ENCODE peak calls at places on chromosomes 1 and 21, in six cellular contexts. O is colonic mucosa, Y is mucosa of descending colon, M is ovary, P is fibroblast of lung, E is A549. X is an unnamed sample. For H3K4me1, the result is how much of the 10 kb centered on the place peaks cover.

GRCh38 chr1:115929846-115930245 is 46.5 kb upstream of the SLC22A15 start:
- DNase-seq in P (peak), O (no peak), M (no peak), Y (peak), E (no peak), X (no peak)

GRCh38 chr1:46603858-46604549 is at the start of gene MKNK1:
- DNase-seq in P (peak), Y (peak), E (peak), O (peak), M (peak), X (peak)

GRCh38 chr21:37551406-37552355 is 185.1 kb downstream of the DYRK1A start:
- DNase-seq in P (peak), E (no peak), M (peak), O (peak), Y (peak), X (no peak)

GRCh38 chr1:50959303-50959912 is 659 bp downstream of the FAF1 start:
- DNase-seq in P (peak), Y (peak), O (peak), M (no peak), E (no peak), X (no peak)

GRCh38 chr1:156704166-156704711 is 1.1 kb downstream of the CRABP2 start:
- DNase-seq in E (no peak), O (no peak), Y (no peak), M (no peak), P (no peak), X (no peak)

GRCh38 chr1:107246775-107247345 is 106.0 kb downstream of the NTNG1 start:
- DNase-seq in E (no peak), P (peak), Y (no peak), O (no peak), M (no peak), X (no peak)

GRCh38 chr1:237042892-237043576 is 1.1 kb downstream of the RYR2 start:
- DNase-seq in E (no peak), M (peak), Y (no peak), O (no peak), P (peak), X (no peak)

GRCh38 chr1:92081031-92081430 is 886 bp downstream of the BTBD8 start:
- DNase-seq in O (no peak), E (no peak), P (no peak), Y (no peak), M (no peak), X (no peak)

GRCh38 chr1:200641175-200641489 is 20.6 kb upstream of the KIF14 start:
- DNase-seq in E (no peak), M (no peak), Y (no peak), O (no peak), P (peak), X (no peak)

GRCh38 chr1:218679391-218679790 is 334.3 kb downstream of the TGFB2 start:
- DNase-seq in P (peak), E (no peak), Y (no peak), O (no peak), M (no peak), X (no peak)

GRCh38 chr21:24225432-24225831 is 1381.8 kb downstream of the MRPL39 start:
- DNase-seq in Y (no peak), M (no peak), O (no peak), E (no peak), P (peak), X (no peak)

GRCh38 chr1:56958526-56958925 is 7.3 kb downstream of the C8B start:
- DNase-seq in Y (no peak), P (peak), O (no peak), E (no peak), M (no peak), X (no peak)

DNA sequence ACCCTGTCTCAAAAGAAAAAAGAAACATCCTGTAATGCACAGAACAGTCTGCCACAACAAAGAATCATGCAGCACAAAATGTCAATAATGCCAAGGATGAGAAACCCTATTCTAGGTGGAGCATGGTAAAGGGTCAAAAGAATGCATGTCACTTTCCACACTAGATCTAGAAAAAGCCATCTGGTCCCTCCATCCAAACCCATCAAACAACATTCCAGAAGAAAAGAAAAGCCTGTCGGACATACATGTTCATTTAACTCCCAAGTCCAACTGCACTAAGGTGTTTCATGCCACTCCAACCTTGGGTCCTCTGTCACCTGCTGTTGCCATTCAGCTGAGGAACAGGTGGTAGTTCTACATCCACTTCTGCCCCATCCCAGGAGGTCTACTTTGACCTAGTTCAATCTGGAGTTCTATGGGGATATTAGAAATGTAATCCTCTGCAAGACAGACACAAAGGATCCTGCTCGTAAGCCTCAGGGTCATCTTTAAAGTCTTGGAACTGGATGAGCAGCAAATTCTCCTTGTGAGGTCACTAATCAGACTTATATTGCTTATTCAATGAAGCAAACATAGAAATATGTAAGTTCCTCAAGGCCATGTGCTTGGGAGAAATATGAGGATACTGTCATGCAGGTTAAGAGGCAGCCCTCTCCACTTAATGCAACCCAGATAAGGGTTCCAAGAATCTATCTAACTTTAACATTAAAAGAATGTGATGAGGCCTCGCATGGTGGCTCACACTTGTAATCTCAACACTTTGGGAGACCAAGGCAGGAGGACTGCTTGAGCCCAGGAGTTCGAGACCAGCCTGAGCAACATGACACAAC is 3.7 kb downstream of the DEDD start:
- DNase-seq in E (no peak), Y (no peak), M (no peak), O (no peak), P (no peak), X (no peak)
- H3K4me1 ChIP-seq in E (under half), Y (under half), M (under half), O (under half), P (under half), X (under half)

GRCh38 chr1:117820694-117821381 is 108.6 kb downstream of the GDAP2 start:
- DNase-seq in P (peak), M (no peak), Y (no peak), E (no peak), O (no peak), X (no peak)

GRCh38 chr1:117817629-117818028 is 111.8 kb downstream of the GDAP2 start:
- DNase-seq in Y (no peak), O (no peak), P (no peak), E (no peak), M (no peak), X (no peak)

GRCh38 chr1:117820096-117820495 is 109.3 kb downstream of the GDAP2 start:
- DNase-seq in E (no peak), Y (no peak), M (no peak), P (peak), O (no peak), X (no peak)

GRCh38 chr1:117818456-117818855 is 111.0 kb downstream of the GDAP2 start:
- DNase-seq in P (peak), O (no peak), E (no peak), Y (no peak), M (no peak), X (no peak)

GRCh38 chr1:117819301-117819700 is 110.1 kb downstream of the GDAP2 start:
- DNase-seq in O (no peak), E (no peak), Y (no peak), M (no peak), P (no peak), X (no peak)
- TF ChIP-seq CTCF in O (no peak), E (no peak), Y (no peak), M (no peak), P (no peak), X (no peak)

GRCh38 chr1:150574260-150575071 is 4.9 kb downstream of the MCL1 start:
- DNase-seq in O (no peak), E (no peak), Y (no peak), M (no peak), P (no peak), X (no peak)
- H3K4me3 ChIP-seq in O (peak), E (peak), Y (no peak), M (peak), P (peak), X (peak)

GRCh38 chr1:112395832-112396667 is at the start of gene CTTNBP2NL:
- DNase-seq in M (peak), Y (peak), E (peak), O (peak), P (peak), X (peak)

GRCh38 chr1:112394743-112395062 is 1.3 kb upstream of the CTTNBP2NL start:
- DNase-seq in P (no peak), Y (no peak), O (no peak), M (no peak), E (no peak), X (no peak)

GRCh38 chr1:112391603-112391940 is 4.4 kb upstream of the CTTNBP2NL start:
- DNase-seq in O (no peak), E (no peak), P (no peak), M (peak), Y (peak), X (no peak)

GRCh38 chr1:112395261-112395831 is 668 bp upstream of the CTTNBP2NL start:
- DNase-seq in O (no peak), Y (no peak), E (no peak), M (no peak), P (peak), X (no peak)

DNA sequence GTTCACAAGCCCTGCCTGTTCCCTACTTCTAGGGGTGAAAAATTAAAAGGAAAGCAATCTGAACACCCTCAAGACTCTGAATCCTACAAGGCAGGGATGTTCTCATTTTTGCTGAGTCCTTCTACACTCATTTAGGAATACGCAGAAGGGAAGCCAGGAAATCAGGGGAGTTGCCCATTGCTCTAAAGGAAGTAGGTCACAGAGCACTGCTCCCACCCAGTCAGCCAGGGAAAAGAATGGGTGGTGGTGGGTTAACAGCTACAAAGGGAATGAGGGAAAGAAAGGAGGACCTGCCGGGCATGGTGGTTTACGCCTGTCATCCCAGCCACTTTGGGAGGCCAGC is 2.4 kb upstream of the CTTNBP2NL start:
- DNase-seq in O (peak), E (no peak), M (no peak), Y (peak), P (peak), X (peak)
- H3K4me1 ChIP-seq in O (under half), E (under half), M (under half), Y (under half), P (under half), X (half or more)

X was measured in ascending aorta.